ENCODE peak calls at places on chromosomes 12 and 14, in six cellular contexts. One of them, this sample, is unnamed.

GRCh38 chr14:41749425-41749824 is 142.7 kb downstream of the LRFN5 start:
- DNase-seq in astrocyte: peak
- DNase-seq in mammary epithelial cell: no peak
- DNase-seq in left ventricle myocardium inferior: no peak
- DNase-seq in A549: no peak
- DNase-seq in MM.1S: no peak
- DNase-seq in this sample: no peak

GRCh38 chr12:100743060-100743459 is 51.5 kb upstream of the ANO4 start:
- DNase-seq in astrocyte: no peak
- DNase-seq in mammary epithelial cell: no peak
- DNase-seq in left ventricle myocardium inferior: no peak
- DNase-seq in A549: no peak
- DNase-seq in MM.1S: no peak
- DNase-seq in this sample: no peak

GRCh38 chr14:61838661-61839060 is 76.4 kb downstream of the SNAPC1 start:
- DNase-seq in astrocyte: no peak
- DNase-seq in mammary epithelial cell: no peak
- DNase-seq in left ventricle myocardium inferior: no peak
- DNase-seq in A549: no peak
- DNase-seq in MM.1S: no peak
- DNase-seq in this sample: no peak

GRCh38 chr12:10557766-10558165 is 52.1 kb downstream of the EIF2S3B start:
- DNase-seq in astrocyte: no peak
- DNase-seq in mammary epithelial cell: peak
- DNase-seq in left ventricle myocardium inferior: no peak
- DNase-seq in A549: no peak
- DNase-seq in MM.1S: peak
- DNase-seq in this sample: no peak

GRCh38 chr12:71955946-71956345 is 17.3 kb downstream of the TPH2 start:
- DNase-seq in astrocyte: peak
- DNase-seq in mammary epithelial cell: no peak
- DNase-seq in left ventricle myocardium inferior: no peak
- DNase-seq in A549: no peak
- DNase-seq in MM.1S: no peak
- DNase-seq in this sample: no peak

GRCh38 chr12:103955811-103956514 is 9.7 kb upstream of the TDG start:
- DNase-seq in astrocyte: peak
- DNase-seq in mammary epithelial cell: no peak
- DNase-seq in left ventricle myocardium inferior: no peak
- DNase-seq in A549: no peak
- DNase-seq in MM.1S: no peak
- DNase-seq in this sample: no peak

GRCh38 chr12:25009511-25010092 is 60.7 kb upstream of the BCAT1 start:
- DNase-seq in astrocyte: no peak
- DNase-seq in mammary epithelial cell: no peak
- DNase-seq in left ventricle myocardium inferior: no peak
- DNase-seq in A549: no peak
- DNase-seq in MM.1S: no peak
- DNase-seq in this sample: no peak

GRCh38 chr12:2877959-2878732 is 1.1 kb downstream of the RHNO1 start:
- DNase-seq in astrocyte: no peak
- DNase-seq in mammary epithelial cell: peak
- DNase-seq in left ventricle myocardium inferior: no peak
- DNase-seq in A549: no peak
- DNase-seq in MM.1S: no peak
- DNase-seq in this sample: peak

GRCh38 chr12:51210690-51211395 is 7.0 kb downstream of the POU6F1 start:
- DNase-seq in astrocyte: no peak
- DNase-seq in mammary epithelial cell: no peak
- DNase-seq in left ventricle myocardium inferior: no peak
- DNase-seq in A549: no peak
- DNase-seq in MM.1S: no peak
- DNase-seq in this sample: no peak

GRCh38 chr12:127457726-127458125 is 809.2 kb upstream of the TMEM132C start:
- DNase-seq in astrocyte: no peak
- DNase-seq in mammary epithelial cell: no peak
- DNase-seq in left ventricle myocardium inferior: no peak
- DNase-seq in A549: no peak
- DNase-seq in MM.1S: no peak
- DNase-seq in this sample: no peak

GRCh38 chr12:127450822-127451221 is 816.1 kb upstream of the TMEM132C start:
- DNase-seq in astrocyte: no peak
- DNase-seq in mammary epithelial cell: no peak
- DNase-seq in left ventricle myocardium inferior: no peak
- DNase-seq in A549: no peak
- DNase-seq in MM.1S: no peak
- DNase-seq in this sample: no peak

GRCh38 chr12:127459166-127459565 is 807.8 kb upstream of the TMEM132C start:
- DNase-seq in astrocyte: peak
- DNase-seq in mammary epithelial cell: no peak
- DNase-seq in left ventricle myocardium inferior: no peak
- DNase-seq in A549: no peak
- DNase-seq in MM.1S: no peak
- DNase-seq in this sample: no peak

GRCh38 chr12:127459687-127460086 is 807.3 kb upstream of the TMEM132C start:
- DNase-seq in astrocyte: no peak
- DNase-seq in mammary epithelial cell: no peak
- DNase-seq in left ventricle myocardium inferior: no peak
- DNase-seq in A549: no peak
- DNase-seq in MM.1S: no peak
- DNase-seq in this sample: no peak

GRCh38 chr12:127455347-127456265 is 811.4 kb upstream of the TMEM132C start:
- DNase-seq in astrocyte: peak
- DNase-seq in mammary epithelial cell: no peak
- DNase-seq in left ventricle myocardium inferior: no peak
- DNase-seq in A549: no peak
- DNase-seq in MM.1S: no peak
- DNase-seq in this sample: no peak
- TF ChIP-seq CTCF in astrocyte: no peak
- TF ChIP-seq CTCF in mammary epithelial cell: no peak
- TF ChIP-seq CTCF in left ventricle myocardium inferior: no peak
- TF ChIP-seq CTCF in A549: no peak
- TF ChIP-seq CTCF in MM.1S: no peak
- TF ChIP-seq CTCF in this sample: no peak

GRCh38 chr12:56160894-56161667 is 2.9 kb downstream of the MYL6 start:
- DNase-seq in astrocyte: no peak
- DNase-seq in mammary epithelial cell: no peak
- DNase-seq in left ventricle myocardium inferior: no peak
- DNase-seq in A549: no peak
- DNase-seq in MM.1S: no peak
- DNase-seq in this sample: no peak

GRCh38 chr12:56161677-56162351 is 3.7 kb downstream of the MYL6 start:
- DNase-seq in astrocyte: no peak
- DNase-seq in mammary epithelial cell: no peak
- DNase-seq in left ventricle myocardium inferior: no peak
- DNase-seq in A549: no peak
- DNase-seq in MM.1S: no peak
- DNase-seq in this sample: no peak

GRCh38 chr12:56164345-56164729 is 6.2 kb downstream of the MYL6 start:
- DNase-seq in astrocyte: no peak
- DNase-seq in mammary epithelial cell: no peak
- DNase-seq in left ventricle myocardium inferior: no peak
- DNase-seq in A549: no peak
- DNase-seq in MM.1S: no peak
- DNase-seq in this sample: no peak

GRCh38 chr12:56163533-56164344 is 5.6 kb downstream of the MYL6 start:
- DNase-seq in astrocyte: no peak
- DNase-seq in mammary epithelial cell: no peak
- DNase-seq in left ventricle myocardium inferior: no peak
- DNase-seq in A549: no peak
- DNase-seq in MM.1S: no peak
- DNase-seq in this sample: no peak

GRCh38 chr12:56162468-56163290 is 4.5 kb downstream of the MYL6 start:
- DNase-seq in astrocyte: no peak
- DNase-seq in mammary epithelial cell: no peak
- DNase-seq in left ventricle myocardium inferior: no peak
- DNase-seq in A549: no peak
- DNase-seq in MM.1S: no peak
- DNase-seq in this sample: peak
- H3K27ac ChIP-seq in astrocyte: no peak
- H3K27ac ChIP-seq in mammary epithelial cell: no peak
- H3K27ac ChIP-seq in left ventricle myocardium inferior: peak
- H3K27ac ChIP-seq in A549: no peak
- H3K27ac ChIP-seq in MM.1S: no peak
- H3K27ac ChIP-seq in this sample: peak

GRCh38 chr12:68743416-68743815 is 2.6 kb upstream of the SLC35E3 start:
- DNase-seq in astrocyte: no peak
- DNase-seq in mammary epithelial cell: no peak
- DNase-seq in left ventricle myocardium inferior: no peak
- DNase-seq in A549: no peak
- DNase-seq in MM.1S: no peak
- DNase-seq in this sample: no peak
- H3K4me3 ChIP-seq in astrocyte: no peak
- H3K4me3 ChIP-seq in mammary epithelial cell: no peak
- H3K4me3 ChIP-seq in left ventricle myocardium inferior: no peak
- H3K4me3 ChIP-seq in A549: no peak
- H3K4me3 ChIP-seq in MM.1S: no peak
- H3K4me3 ChIP-seq in this sample: no peak

DNA sequence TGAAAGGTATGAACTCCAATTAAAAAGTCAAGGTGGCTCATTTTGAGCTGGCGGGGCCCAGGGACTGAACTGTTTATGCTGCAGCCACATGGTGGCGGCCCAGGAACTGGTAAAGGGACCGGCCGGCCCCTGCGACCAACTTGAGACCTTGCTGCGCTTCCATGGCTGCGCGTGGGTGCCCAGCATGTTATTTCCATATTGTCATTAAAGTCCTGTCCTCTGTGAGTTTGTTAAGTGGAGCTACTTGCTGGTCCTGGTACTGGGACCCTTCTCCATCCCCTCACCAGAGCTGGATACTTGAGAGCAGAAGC is 62.3 kb downstream of the BEGAIN start:
- DNase-seq in astrocyte: no peak
- DNase-seq in mammary epithelial cell: no peak
- DNase-seq in left ventricle myocardium inferior: no peak
- DNase-seq in A549: peak
- DNase-seq in MM.1S: no peak
- DNase-seq in this sample: peak
- TF ChIP-seq CTCF in astrocyte: peak
- TF ChIP-seq CTCF in mammary epithelial cell: no peak
- TF ChIP-seq CTCF in left ventricle myocardium inferior: no peak
- TF ChIP-seq CTCF in A549: peak
- TF ChIP-seq CTCF in MM.1S: peak
- TF ChIP-seq CTCF in this sample: peak

This sample was measured in WERI-Rb-1.